ENCODE peak calls at places on chromosomes 6 and 20, in five cellular contexts. One of them, this sample, is unnamed.
A peak's percentile ranks its signal among the peaks of the same experiment; 100 is the strongest.

GRCh38 chr20:51528263-51529026 is 14.1 kb downstream of the NFATC2 start:
- DNase-seq in astrocyte of the cerebellum: no peak
- DNase-seq in Peyer's patch: no peak
- DNase-seq in SK-MEL-5: no peak
- DNase-seq in fibroblast of gingiva: no peak
- DNase-seq in this sample: no peak

GRCh38 chr6:101851911-101852310 is 458.4 kb downstream of the GRIK2 start:
- DNase-seq in astrocyte of the cerebellum: no peak
- DNase-seq in SK-MEL-5: no peak
- DNase-seq in Peyer's patch: no peak
- DNase-seq in fibroblast of gingiva: peak; percentile 55
- DNase-seq in this sample: no peak

GRCh38 chr6:142692942-142693341 is 252.0 kb downstream of the HIVEP2 start:
- DNase-seq in astrocyte of the cerebellum: peak; percentile 92
- DNase-seq in Peyer's patch: peak; percentile 82
- DNase-seq in SK-MEL-5: peak; percentile 78
- DNase-seq in fibroblast of gingiva: peak; percentile 78
- DNase-seq in this sample: peak; percentile 97

GRCh38 chr20:53150532-53150931 is 178.4 kb downstream of the TSHZ2 start:
- DNase-seq in SK-MEL-5: no peak
- DNase-seq in fibroblast of gingiva: no peak
- DNase-seq in Peyer's patch: no peak
- DNase-seq in astrocyte of the cerebellum: no peak
- DNase-seq in this sample: no peak

GRCh38 chr6:30647802-30648460 is 998 bp downstream of the C6orf136 start:
- DNase-seq in SK-MEL-5: no peak
- DNase-seq in Peyer's patch: no peak
- DNase-seq in fibroblast of gingiva: no peak
- DNase-seq in astrocyte of the cerebellum: no peak
- DNase-seq in this sample: no peak

GRCh38 chr6:49980898-49981297 is 11.5 kb upstream of the DEFB113 start:
- DNase-seq in astrocyte of the cerebellum: no peak
- DNase-seq in fibroblast of gingiva: peak; percentile 5
- DNase-seq in SK-MEL-5: no peak
- DNase-seq in Peyer's patch: no peak
- DNase-seq in this sample: no peak

GRCh38 chr6:33427585-33428218 is 7.8 kb downstream of the SYNGAP1 start:
- DNase-seq in Peyer's patch: peak; percentile 82
- DNase-seq in fibroblast of gingiva: no peak
- DNase-seq in SK-MEL-5: no peak
- DNase-seq in astrocyte of the cerebellum: no peak
- DNase-seq in this sample: no peak

GRCh38 chr20:5933802-5934436 is 16.4 kb downstream of the TRMT6 start:
- DNase-seq in SK-MEL-5: peak; percentile 57
- DNase-seq in astrocyte of the cerebellum: no peak
- DNase-seq in Peyer's patch: no peak
- DNase-seq in fibroblast of gingiva: no peak
- DNase-seq in this sample: no peak

GRCh38 chr6:140225587-140226438 is 851.4 kb upstream of the CITED2 start:
- DNase-seq in Peyer's patch: no peak
- DNase-seq in astrocyte of the cerebellum: peak; percentile 47
- DNase-seq in SK-MEL-5: no peak
- DNase-seq in fibroblast of gingiva: no peak
- DNase-seq in this sample: peak; percentile 66

GRCh38 chr6:115004982-115005381 is 662.2 kb upstream of the HS3ST5 start:
- DNase-seq in Peyer's patch: no peak
- DNase-seq in fibroblast of gingiva: no peak
- DNase-seq in astrocyte of the cerebellum: no peak
- DNase-seq in SK-MEL-5: peak; percentile 21
- DNase-seq in this sample: no peak

GRCh38 chr6:139753198-139753861 is 378.9 kb upstream of the CITED2 start:
- DNase-seq in Peyer's patch: no peak
- DNase-seq in fibroblast of gingiva: peak; percentile 41
- DNase-seq in astrocyte of the cerebellum: peak; percentile 56
- DNase-seq in SK-MEL-5: no peak
- DNase-seq in this sample: peak; percentile 72

GRCh38 chr6:148523051-148523450 is 180.4 kb downstream of the SASH1 start:
- DNase-seq in astrocyte of the cerebellum: no peak
- DNase-seq in fibroblast of gingiva: peak; percentile 88
- DNase-seq in SK-MEL-5: no peak
- DNase-seq in Peyer's patch: no peak
- DNase-seq in this sample: peak; percentile 85

GRCh38 chr6:134115715-134116074 is 63.3 kb upstream of the SLC2A12 start:
- DNase-seq in SK-MEL-5: no peak
- DNase-seq in fibroblast of gingiva: no peak
- DNase-seq in Peyer's patch: no peak
- DNase-seq in astrocyte of the cerebellum: no peak
- DNase-seq in this sample: no peak

GRCh38 chr6:69867075-69867911 is 937 bp downstream of the COL19A1 start:
- DNase-seq in astrocyte of the cerebellum: no peak
- DNase-seq in fibroblast of gingiva: peak; percentile 13
- DNase-seq in Peyer's patch: peak; percentile 81
- DNase-seq in SK-MEL-5: peak; percentile 39
- DNase-seq in this sample: peak; percentile 7

GRCh38 chr6:3643921-3644320 is 107.6 kb downstream of the PXDC1 start:
- DNase-seq in fibroblast of gingiva: no peak
- DNase-seq in astrocyte of the cerebellum: no peak
- DNase-seq in SK-MEL-5: no peak
- DNase-seq in Peyer's patch: no peak
- DNase-seq in this sample: no peak

GRCh38 chr20:62254021-62254724 is 15.9 kb downstream of the OSBPL2 start:
- DNase-seq in Peyer's patch: no peak
- DNase-seq in astrocyte of the cerebellum: no peak
- DNase-seq in fibroblast of gingiva: no peak
- DNase-seq in SK-MEL-5: no peak
- DNase-seq in this sample: no peak

GRCh38 chr6:25233226-25233625 is 45.9 kb upstream of the CARMIL1 start:
- DNase-seq in fibroblast of gingiva: peak; percentile 89
- DNase-seq in Peyer's patch: no peak
- DNase-seq in SK-MEL-5: no peak
- DNase-seq in astrocyte of the cerebellum: no peak
- DNase-seq in this sample: no peak

GRCh38 chr6:155183095-155183494 is 80.7 kb upstream of the CLDN20 start:
- DNase-seq in fibroblast of gingiva: no peak
- DNase-seq in Peyer's patch: no peak
- DNase-seq in astrocyte of the cerebellum: no peak
- DNase-seq in SK-MEL-5: no peak
- DNase-seq in this sample: no peak

GRCh38 chr6:24127316-24127715 is 1.3 kb downstream of the NRSN1 start:
- DNase-seq in Peyer's patch: no peak
- DNase-seq in SK-MEL-5: no peak
- DNase-seq in astrocyte of the cerebellum: no peak
- DNase-seq in fibroblast of gingiva: no peak
- DNase-seq in this sample: no peak

GRCh38 chr20:32062776-32063170 is 10.7 kb downstream of the HCK start:
- DNase-seq in SK-MEL-5: no peak
- DNase-seq in Peyer's patch: peak; percentile 65
- DNase-seq in fibroblast of gingiva: no peak
- DNase-seq in astrocyte of the cerebellum: no peak
- DNase-seq in this sample: no peak

GRCh38 chr6:12637960-12638641 is 78.5 kb upstream of the PHACTR1 start:
- DNase-seq in SK-MEL-5: peak; percentile 82
- DNase-seq in fibroblast of gingiva: peak; percentile 34
- DNase-seq in astrocyte of the cerebellum: peak; percentile 50
- DNase-seq in Peyer's patch: peak; percentile 73
- DNase-seq in this sample: peak; percentile 74

GRCh38 chr20:62953167-62953838 is 794 bp downstream of the SLC17A9 start:
- DNase-seq in astrocyte of the cerebellum: no peak
- DNase-seq in fibroblast of gingiva: no peak
- DNase-seq in Peyer's patch: no peak
- DNase-seq in SK-MEL-5: no peak
- DNase-seq in this sample: no peak

GRCh38 chr6:2450546-2450945 is 205.1 kb upstream of the GMDS start:
- DNase-seq in SK-MEL-5: no peak
- DNase-seq in astrocyte of the cerebellum: no peak
- DNase-seq in Peyer's patch: peak; percentile 76
- DNase-seq in fibroblast of gingiva: no peak
- DNase-seq in this sample: no peak

GRCh38 chr6:24924956-24925355 is 10.8 kb downstream of the RIPOR2 start:
- DNase-seq in Peyer's patch: no peak
- DNase-seq in SK-MEL-5: no peak
- DNase-seq in fibroblast of gingiva: no peak
- DNase-seq in astrocyte of the cerebellum: no peak
- DNase-seq in this sample: no peak

GRCh38 chr20:56433221-56433879 is 21.3 kb downstream of the CASS4 start:
- DNase-seq in fibroblast of gingiva: no peak
- DNase-seq in astrocyte of the cerebellum: no peak
- DNase-seq in Peyer's patch: no peak
- DNase-seq in SK-MEL-5: no peak
- DNase-seq in this sample: peak; percentile 37

GRCh38 chr6:87264481-87264880 is 57.9 kb upstream of the SMIM8 start:
- DNase-seq in fibroblast of gingiva: no peak
- DNase-seq in SK-MEL-5: no peak
- DNase-seq in astrocyte of the cerebellum: no peak
- DNase-seq in Peyer's patch: no peak
- DNase-seq in this sample: no peak

GRCh38 chr20:49287555-49288249 is 9.8 kb upstream of the ZNFX1 start:
- DNase-seq in fibroblast of gingiva: peak; percentile 67
- DNase-seq in astrocyte of the cerebellum: peak; percentile 62
- DNase-seq in Peyer's patch: no peak
- DNase-seq in SK-MEL-5: peak; percentile 83
- DNase-seq in this sample: no peak

GRCh38 chr6:158285321-158285960 is 26.8 kb upstream of the TULP4 start:
- DNase-seq in SK-MEL-5: peak; percentile 29
- DNase-seq in astrocyte of the cerebellum: no peak
- DNase-seq in Peyer's patch: no peak
- DNase-seq in fibroblast of gingiva: no peak
- DNase-seq in this sample: no peak

GRCh38 chr20:19993937-19994667 is 23.1 kb upstream of the NAA20 start:
- DNase-seq in fibroblast of gingiva: peak; percentile 62
- DNase-seq in Peyer's patch: no peak
- DNase-seq in SK-MEL-5: peak; percentile 71
- DNase-seq in astrocyte of the cerebellum: no peak
- DNase-seq in this sample: peak; percentile 37

GRCh38 chr6:109369724-109370123 is 12.5 kb downstream of the CD164 start:
- DNase-seq in SK-MEL-5: no peak
- DNase-seq in Peyer's patch: no peak
- DNase-seq in fibroblast of gingiva: no peak
- DNase-seq in astrocyte of the cerebellum: no peak
- DNase-seq in this sample: no peak

GRCh38 chr6:143140767-143141166 is 80.1 kb downstream of the AIG1 start:
- DNase-seq in fibroblast of gingiva: no peak
- DNase-seq in SK-MEL-5: no peak
- DNase-seq in Peyer's patch: no peak
- DNase-seq in astrocyte of the cerebellum: no peak
- DNase-seq in this sample: no peak

GRCh38 chr6:17665132-17665531 is 41.6 kb downstream of the NUP153 start:
- DNase-seq in Peyer's patch: no peak
- DNase-seq in fibroblast of gingiva: no peak
- DNase-seq in astrocyte of the cerebellum: no peak
- DNase-seq in SK-MEL-5: no peak
- DNase-seq in this sample: no peak

GRCh38 chr6:135520781-135521180 is 23.2 kb upstream of the AHI1 start:
- DNase-seq in astrocyte of the cerebellum: no peak
- DNase-seq in Peyer's patch: no peak
- DNase-seq in SK-MEL-5: no peak
- DNase-seq in fibroblast of gingiva: no peak
- DNase-seq in this sample: peak; percentile 39

GRCh38 chr6:104633125-104633524 is 226.6 kb downstream of the HACE1 start:
- DNase-seq in astrocyte of the cerebellum: no peak
- DNase-seq in fibroblast of gingiva: no peak
- DNase-seq in SK-MEL-5: no peak
- DNase-seq in Peyer's patch: no peak
- DNase-seq in this sample: no peak

GRCh38 chr6:79538481-79538971 is 1.3 kb upstream of the LCA5 start:
- DNase-seq in SK-MEL-5: peak; percentile 19
- DNase-seq in Peyer's patch: no peak
- DNase-seq in fibroblast of gingiva: peak; percentile 15
- DNase-seq in astrocyte of the cerebellum: no peak
- DNase-seq in this sample: no peak